ENCODE peak calls at places on chromosome 1, in nine cellular contexts. One of them, this sample, is unnamed. For H3K4me1, the result is how much of the 10 kb centered on the place peaks cover.

GRCh38 chr1:1331068-1331965 is at the start of gene TAS1R3:
- DNase-seq in adrenal gland: no peak
- DNase-seq in endodermal cell: no peak
- DNase-seq in ovary: no peak
- DNase-seq in lower lobe of right lung: no peak
- DNase-seq in body of pancreas: no peak
- DNase-seq in CD4-positive, alpha-beta memory T cell: no peak
- DNase-seq in fibroblast of lung: no peak
- DNase-seq in cardiac muscle cell: no peak
- DNase-seq in this sample: no peak

GRCh38 chr1:54845772-54846171 is 41.2 kb downstream of the DHCR24 start:
- DNase-seq in cardiac muscle cell: no peak
- DNase-seq in lower lobe of right lung: no peak
- DNase-seq in body of pancreas: no peak
- DNase-seq in adrenal gland: no peak
- DNase-seq in ovary: no peak
- DNase-seq in CD4-positive, alpha-beta memory T cell: no peak
- DNase-seq in fibroblast of lung: no peak
- DNase-seq in endodermal cell: no peak
- DNase-seq in this sample: no peak

GRCh38 chr1:31668303-31668883 is 23.7 kb upstream of the PEF1 start:
- DNase-seq in adrenal gland: no peak
- DNase-seq in CD4-positive, alpha-beta memory T cell: no peak
- DNase-seq in body of pancreas: no peak
- DNase-seq in lower lobe of right lung: no peak
- DNase-seq in ovary: no peak
- DNase-seq in fibroblast of lung: no peak
- DNase-seq in cardiac muscle cell: no peak
- DNase-seq in endodermal cell: no peak
- DNase-seq in this sample: no peak

GRCh38 chr1:91712981-91713841 is 172.7 kb downstream of the TGFBR3 start:
- DNase-seq in adrenal gland: no peak
- DNase-seq in CD4-positive, alpha-beta memory T cell: peak
- DNase-seq in lower lobe of right lung: no peak
- DNase-seq in body of pancreas: no peak
- DNase-seq in cardiac muscle cell: peak
- DNase-seq in fibroblast of lung: peak
- DNase-seq in ovary: peak
- DNase-seq in endodermal cell: no peak
- DNase-seq in this sample: no peak

GRCh38 chr1:173555651-173556305 is 47.1 kb downstream of the SLC9C2 start:
- DNase-seq in fibroblast of lung: no peak
- DNase-seq in body of pancreas: no peak
- DNase-seq in adrenal gland: no peak
- DNase-seq in lower lobe of right lung: no peak
- DNase-seq in ovary: no peak
- DNase-seq in CD4-positive, alpha-beta memory T cell: no peak
- DNase-seq in cardiac muscle cell: no peak
- DNase-seq in endodermal cell: no peak
- DNase-seq in this sample: no peak

GRCh38 chr1:243233908-243234307 is 21.2 kb downstream of the CEP170 start:
- DNase-seq in adrenal gland: no peak
- DNase-seq in CD4-positive, alpha-beta memory T cell: no peak
- DNase-seq in body of pancreas: no peak
- DNase-seq in ovary: no peak
- DNase-seq in fibroblast of lung: peak
- DNase-seq in lower lobe of right lung: no peak
- DNase-seq in endodermal cell: no peak
- DNase-seq in cardiac muscle cell: peak
- DNase-seq in this sample: no peak

GRCh38 chr1:85734961-85735360 is 26.7 kb upstream of the ZNHIT6 start:
- DNase-seq in fibroblast of lung: no peak
- DNase-seq in cardiac muscle cell: no peak
- DNase-seq in lower lobe of right lung: no peak
- DNase-seq in endodermal cell: no peak
- DNase-seq in adrenal gland: no peak
- DNase-seq in ovary: no peak
- DNase-seq in body of pancreas: no peak
- DNase-seq in CD4-positive, alpha-beta memory T cell: no peak
- DNase-seq in this sample: no peak

GRCh38 chr1:167774710-167775109 is 52.9 kb downstream of the MPZL1 start:
- DNase-seq in ovary: no peak
- DNase-seq in cardiac muscle cell: peak
- DNase-seq in fibroblast of lung: no peak
- DNase-seq in lower lobe of right lung: no peak
- DNase-seq in adrenal gland: no peak
- DNase-seq in endodermal cell: no peak
- DNase-seq in body of pancreas: no peak
- DNase-seq in CD4-positive, alpha-beta memory T cell: no peak
- DNase-seq in this sample: no peak

GRCh38 chr1:228455715-228456114 is 31.5 kb upstream of the RNF187 start:
- DNase-seq in body of pancreas: no peak
- DNase-seq in cardiac muscle cell: peak
- DNase-seq in ovary: no peak
- DNase-seq in lower lobe of right lung: no peak
- DNase-seq in endodermal cell: no peak
- DNase-seq in adrenal gland: no peak
- DNase-seq in fibroblast of lung: peak
- DNase-seq in CD4-positive, alpha-beta memory T cell: no peak
- DNase-seq in this sample: no peak

GRCh38 chr1:164991763-164992162 is 364.8 kb downstream of the LMX1A start:
- DNase-seq in fibroblast of lung: no peak
- DNase-seq in endodermal cell: no peak
- DNase-seq in body of pancreas: no peak
- DNase-seq in lower lobe of right lung: no peak
- DNase-seq in cardiac muscle cell: no peak
- DNase-seq in CD4-positive, alpha-beta memory T cell: no peak
- DNase-seq in ovary: no peak
- DNase-seq in adrenal gland: no peak
- DNase-seq in this sample: no peak

GRCh38 chr1:100539836-100540536 is 2.0 kb downstream of the GPR88 start:
- DNase-seq in adrenal gland: peak
- DNase-seq in fibroblast of lung: peak
- DNase-seq in lower lobe of right lung: peak
- DNase-seq in cardiac muscle cell: peak
- DNase-seq in body of pancreas: no peak
- DNase-seq in ovary: peak
- DNase-seq in endodermal cell: peak
- DNase-seq in CD4-positive, alpha-beta memory T cell: no peak
- DNase-seq in this sample: no peak

GRCh38 chr1:108780937-108781574 is 34.6 kb downstream of the STXBP3 start:
- DNase-seq in body of pancreas: no peak
- DNase-seq in ovary: no peak
- DNase-seq in fibroblast of lung: no peak
- DNase-seq in adrenal gland: no peak
- DNase-seq in lower lobe of right lung: no peak
- DNase-seq in endodermal cell: no peak
- DNase-seq in CD4-positive, alpha-beta memory T cell: no peak
- DNase-seq in cardiac muscle cell: no peak
- DNase-seq in this sample: no peak

GRCh38 chr1:112879834-112880233 is 76.2 kb downstream of the SLC16A1 start:
- DNase-seq in fibroblast of lung: no peak
- DNase-seq in ovary: no peak
- DNase-seq in endodermal cell: no peak
- DNase-seq in cardiac muscle cell: no peak
- DNase-seq in lower lobe of right lung: no peak
- DNase-seq in CD4-positive, alpha-beta memory T cell: no peak
- DNase-seq in body of pancreas: no peak
- DNase-seq in adrenal gland: no peak
- DNase-seq in this sample: no peak

GRCh38 chr1:231512147-231512698 is 16.2 kb upstream of the TSNAX start:
- DNase-seq in fibroblast of lung: peak
- DNase-seq in endodermal cell: no peak
- DNase-seq in cardiac muscle cell: peak
- DNase-seq in adrenal gland: no peak
- DNase-seq in CD4-positive, alpha-beta memory T cell: no peak
- DNase-seq in ovary: no peak
- DNase-seq in body of pancreas: no peak
- DNase-seq in lower lobe of right lung: no peak
- DNase-seq in this sample: no peak

GRCh38 chr1:51418384-51418959 is 88.1 kb upstream of the TTC39A start:
- DNase-seq in ovary: no peak
- DNase-seq in cardiac muscle cell: no peak
- DNase-seq in fibroblast of lung: no peak
- DNase-seq in adrenal gland: no peak
- DNase-seq in CD4-positive, alpha-beta memory T cell: no peak
- DNase-seq in lower lobe of right lung: no peak
- DNase-seq in body of pancreas: no peak
- DNase-seq in endodermal cell: no peak
- DNase-seq in this sample: no peak

GRCh38 chr1:34929497-34929852 is at the start of gene DLGAP3:
- DNase-seq in cardiac muscle cell: peak
- DNase-seq in ovary: no peak
- DNase-seq in endodermal cell: peak
- DNase-seq in fibroblast of lung: no peak
- DNase-seq in CD4-positive, alpha-beta memory T cell: no peak
- DNase-seq in body of pancreas: peak
- DNase-seq in adrenal gland: no peak
- DNase-seq in lower lobe of right lung: no peak
- DNase-seq in this sample: no peak
- H3K4me3 ChIP-seq in cardiac muscle cell: peak
- H3K4me3 ChIP-seq in ovary: peak
- H3K4me3 ChIP-seq in endodermal cell: peak
- H3K4me3 ChIP-seq in fibroblast of lung: peak
- H3K4me3 ChIP-seq in CD4-positive, alpha-beta memory T cell: peak
- H3K4me3 ChIP-seq in body of pancreas: peak
- H3K4me3 ChIP-seq in adrenal gland: no peak
- H3K4me3 ChIP-seq in lower lobe of right lung: peak
- H3K4me3 ChIP-seq in this sample: peak

DNA sequence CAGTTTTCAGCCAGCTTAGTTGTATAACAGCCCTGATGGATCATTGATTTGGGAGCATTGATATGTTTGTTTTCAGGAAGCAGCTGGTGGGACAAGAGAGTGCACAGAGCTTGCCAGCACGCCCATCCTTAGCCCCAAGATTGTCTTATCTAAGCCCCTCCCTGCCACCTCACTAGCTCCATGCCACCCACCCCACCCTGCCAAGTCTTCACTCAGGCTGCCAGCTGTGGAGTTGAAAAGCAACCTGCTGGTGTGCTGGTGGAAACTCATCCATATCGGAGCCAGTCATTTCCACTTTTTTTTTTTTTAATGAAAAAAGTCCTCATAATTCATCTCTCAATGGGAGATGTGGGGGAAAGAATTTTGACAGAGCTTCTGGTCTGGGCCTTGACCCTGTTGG is 11.8 kb downstream of the KIRREL1 start:
- DNase-seq in cardiac muscle cell: no peak
- DNase-seq in endodermal cell: no peak
- DNase-seq in fibroblast of lung: no peak
- DNase-seq in lower lobe of right lung: no peak
- DNase-seq in body of pancreas: no peak
- DNase-seq in ovary: no peak
- DNase-seq in CD4-positive, alpha-beta memory T cell: no peak
- DNase-seq in adrenal gland: no peak
- DNase-seq in this sample: no peak
- H3K4me1 ChIP-seq in cardiac muscle cell: under half
- H3K4me1 ChIP-seq in endodermal cell: under half
- H3K4me1 ChIP-seq in fibroblast of lung: half or more
- H3K4me1 ChIP-seq in lower lobe of right lung: half or more
- H3K4me1 ChIP-seq in body of pancreas: under half
- H3K4me1 ChIP-seq in ovary: half or more
- H3K4me1 ChIP-seq in CD4-positive, alpha-beta memory T cell: under half
- H3K4me1 ChIP-seq in adrenal gland: half or more
- H3K4me1 ChIP-seq in this sample: under half

GRCh38 chr1:8213136-8213535 is 104.8 kb upstream of the SLC45A1 start:
- DNase-seq in lower lobe of right lung: no peak
- DNase-seq in CD4-positive, alpha-beta memory T cell: no peak
- DNase-seq in body of pancreas: no peak
- DNase-seq in endodermal cell: no peak
- DNase-seq in ovary: no peak
- DNase-seq in adrenal gland: no peak
- DNase-seq in fibroblast of lung: no peak
- DNase-seq in cardiac muscle cell: no peak
- DNase-seq in this sample: no peak
- H3K27ac ChIP-seq in lower lobe of right lung: no peak
- H3K27ac ChIP-seq in CD4-positive, alpha-beta memory T cell: no peak
- H3K27ac ChIP-seq in body of pancreas: no peak
- H3K27ac ChIP-seq in endodermal cell: no peak
- H3K27ac ChIP-seq in ovary: no peak
- H3K27ac ChIP-seq in adrenal gland: no peak
- H3K27ac ChIP-seq in fibroblast of lung: no peak
- H3K27ac ChIP-seq in cardiac muscle cell: no peak
- H3K27ac ChIP-seq in this sample: no peak

GRCh38 chr1:234854648-234855039 is 244.7 kb upstream of the IRF2BP2 start:
- DNase-seq in adrenal gland: no peak
- DNase-seq in cardiac muscle cell: no peak
- DNase-seq in lower lobe of right lung: no peak
- DNase-seq in fibroblast of lung: no peak
- DNase-seq in endodermal cell: no peak
- DNase-seq in CD4-positive, alpha-beta memory T cell: no peak
- DNase-seq in ovary: no peak
- DNase-seq in body of pancreas: no peak
- DNase-seq in this sample: no peak

GRCh38 chr1:234853906-234854647 is 244.1 kb upstream of the IRF2BP2 start:
- DNase-seq in body of pancreas: no peak
- DNase-seq in lower lobe of right lung: no peak
- DNase-seq in cardiac muscle cell: no peak
- DNase-seq in CD4-positive, alpha-beta memory T cell: no peak
- DNase-seq in ovary: no peak
- DNase-seq in fibroblast of lung: no peak
- DNase-seq in endodermal cell: peak
- DNase-seq in adrenal gland: no peak
- DNase-seq in this sample: no peak

GRCh38 chr1:234855851-234856250 is 245.9 kb upstream of the IRF2BP2 start:
- DNase-seq in lower lobe of right lung: no peak
- DNase-seq in fibroblast of lung: no peak
- DNase-seq in adrenal gland: no peak
- DNase-seq in CD4-positive, alpha-beta memory T cell: no peak
- DNase-seq in ovary: no peak
- DNase-seq in endodermal cell: peak
- DNase-seq in cardiac muscle cell: no peak
- DNase-seq in body of pancreas: no peak
- DNase-seq in this sample: no peak

GRCh38 chr1:234858722-234859121 is 248.7 kb upstream of the IRF2BP2 start:
- DNase-seq in fibroblast of lung: no peak
- DNase-seq in endodermal cell: peak
- DNase-seq in adrenal gland: no peak
- DNase-seq in lower lobe of right lung: no peak
- DNase-seq in ovary: no peak
- DNase-seq in CD4-positive, alpha-beta memory T cell: no peak
- DNase-seq in body of pancreas: no peak
- DNase-seq in cardiac muscle cell: no peak
- DNase-seq in this sample: no peak

DNA sequence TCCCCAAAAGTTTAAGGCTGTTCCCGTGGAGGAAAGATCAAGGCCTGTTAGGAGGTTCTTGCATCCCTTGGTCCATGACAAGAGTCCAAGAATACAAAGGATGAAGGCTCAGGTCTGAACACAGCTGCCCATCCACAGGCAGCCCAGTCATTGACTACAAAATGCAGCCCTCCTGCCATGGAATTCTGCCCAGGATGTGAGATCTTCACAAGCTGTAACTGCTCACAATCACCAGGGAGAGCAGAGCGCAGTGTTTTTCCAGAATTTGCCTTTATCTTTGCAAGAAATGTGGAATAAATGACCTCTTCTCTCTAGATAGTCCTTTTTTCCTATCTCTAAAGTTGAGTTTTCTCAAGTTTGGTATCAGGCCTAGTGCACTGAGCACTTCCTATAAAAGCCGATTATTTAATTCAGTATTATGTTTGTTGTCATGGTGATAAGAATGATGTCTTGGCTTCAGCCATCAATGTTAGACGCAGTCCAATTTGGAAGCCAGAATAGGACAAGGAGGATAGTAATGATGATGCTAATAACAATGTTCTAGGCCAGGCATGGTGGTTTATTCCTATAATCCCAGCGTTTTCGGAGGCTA is 246.8 kb upstream of the IRF2BP2 start:
- DNase-seq in ovary: no peak
- DNase-seq in cardiac muscle cell: peak
- DNase-seq in endodermal cell: peak
- DNase-seq in adrenal gland: no peak
- DNase-seq in body of pancreas: no peak
- DNase-seq in fibroblast of lung: no peak
- DNase-seq in CD4-positive, alpha-beta memory T cell: no peak
- DNase-seq in lower lobe of right lung: no peak
- DNase-seq in this sample: no peak
- H3K4me3 ChIP-seq in ovary: no peak
- H3K4me3 ChIP-seq in cardiac muscle cell: no peak
- H3K4me3 ChIP-seq in endodermal cell: no peak
- H3K4me3 ChIP-seq in adrenal gland: no peak
- H3K4me3 ChIP-seq in body of pancreas: no peak
- H3K4me3 ChIP-seq in fibroblast of lung: no peak
- H3K4me3 ChIP-seq in CD4-positive, alpha-beta memory T cell: no peak
- H3K4me3 ChIP-seq in lower lobe of right lung: no peak
- H3K4me3 ChIP-seq in this sample: no peak

This sample was measured in naive thymus-derived CD4-positive, alpha-beta T cell.